ENCODE peak calls at places on chromosomes 3 and 15, in five cellular contexts. E is COR-L47; N is HT1080; D is H54; S is stimulated activated CD8-positive, alpha-beta memory T cell treated with anti-CD3 and anti-CD28 coated beads, Interleukin-7, amount 100 ng/mL, for 1 hour. Y is an unnamed sample.

GRCh38 chr3:11565932-11566331 is 77.8 kb downstream of the VGLL4 start:
- DNase-seq in S (no peak), E (no peak), N (no peak), D (no peak), Y (no peak)

GRCh38 chr3:43389388-43390254 is 103.3 kb downstream of the SNRK start:
- DNase-seq in S (peak), D (peak), E (no peak), N (peak), Y (peak)

GRCh38 chr3:119497824-119498187 is 541 bp upstream of the TIMMDC1 start:
- DNase-seq in E (peak), S (no peak), D (no peak), N (peak), Y (no peak)

GRCh38 chr15:60326824-60327654 is 70.7 kb downstream of the ANXA2 start:
- DNase-seq in S (no peak), D (no peak), N (peak), E (peak), Y (no peak)

GRCh38 chr3:18097473-18097872 is 327.7 kb downstream of the SATB1 start:
- DNase-seq in D (no peak), E (no peak), N (peak), S (no peak), Y (no peak)

GRCh38 chr3:146948161-146948560 is 343.0 kb upstream of the PLSCR5 start:
- DNase-seq in N (no peak), E (no peak), D (no peak), S (no peak), Y (no peak)

GRCh38 chr15:75809986-75810750 is 33.1 kb upstream of the UBE2Q2 start:
- DNase-seq in D (no peak), S (no peak), E (peak), N (peak), Y (no peak)

GRCh38 chr3:159870723-159871122 is 117.9 kb upstream of the IL12A start:
- DNase-seq in S (no peak), D (no peak), E (no peak), N (no peak), Y (no peak)

GRCh38 chr3:14837188-14837587 is 18.4 kb downstream of the FGD5 start:
- DNase-seq in D (no peak), E (no peak), N (no peak), S (no peak), Y (no peak)

GRCh38 chr15:91289324-91289723 is 189.3 kb downstream of the SV2B start:
- DNase-seq in N (no peak), S (no peak), E (no peak), D (no peak), Y (no peak)

GRCh38 chr3:193620650-193621049 is 27.6 kb downstream of the OPA1 start:
- DNase-seq in S (no peak), N (no peak), E (no peak), D (no peak), Y (no peak)

GRCh38 chr3:81749285-81749684 is 12.2 kb downstream of the GBE1 start:
- DNase-seq in D (no peak), E (no peak), S (no peak), N (no peak), Y (no peak)

GRCh38 chr3:151838574-151839312 is 24.8 kb downstream of the AADAC start:
- DNase-seq in N (peak), S (no peak), E (peak), D (no peak), Y (peak)

GRCh38 chr3:170144437-170144843 is 37.1 kb downstream of the PHC3 start:
- DNase-seq in N (no peak), E (no peak), S (no peak), D (no peak), Y (no peak)

GRCh38 chr3:11385329-11385728 is 113.1 kb downstream of the ATG7 start:
- DNase-seq in N (no peak), E (no peak), S (no peak), D (no peak), Y (no peak)

GRCh38 chr15:70512772-70513362 is 250.5 kb downstream of the UACA start:
- DNase-seq in N (peak), S (no peak), D (peak), E (peak), Y (no peak)

GRCh38 chr3:124559650-124560405 is 170.4 kb upstream of the UMPS start:
- DNase-seq in S (peak), E (peak), N (peak), D (peak), Y (peak)

GRCh38 chr3:175073209-175073905 is 214.2 kb downstream of the NAALADL2 start:
- DNase-seq in E (peak), N (no peak), D (no peak), S (no peak), Y (no peak)

GRCh38 chr3:160150525-160150924 is 74.7 kb upstream of the C3orf80 start:
- DNase-seq in D (no peak), E (no peak), N (peak), S (no peak), Y (peak)

GRCh38 chr3:107740992-107741896 is 218.5 kb downstream of the BBX start:
- DNase-seq in E (peak), S (no peak), D (no peak), N (peak), Y (no peak)

GRCh38 chr3:78116874-78117273 is 1077.0 kb downstream of the ROBO2 start:
- DNase-seq in N (peak), E (no peak), S (no peak), D (no peak), Y (peak)

Y was measured in skeletal muscle cell.